ENCODE peak calls at places on chromosomes 3 and 15, in four cellular contexts. D is nephron progenitor cell, L is kidney, C is heart left ventricle. N is an unnamed sample.
A peak's percentile ranks its signal among the peaks of the same experiment; 100 is the strongest.

GRCh38 chr3:129493206-129493605 is 35.2 kb upstream of the RHO start:
- DNase-seq in D (no peak), L (no peak), C (no peak), N (no peak)

GRCh38 chr15:40301467-40302179 is 6.1 kb downstream of the PLCB2 start:
- DNase-seq in D (no peak), L (peak; percentile 52), C (no peak), N (no peak)

GRCh38 chr3:25532763-25533162 is 104.7 kb downstream of the RARB start:
- DNase-seq in D (peak; percentile 12), L (no peak), C (no peak), N (peak; percentile 69)

GRCh38 chr3:134985841-134986520 is 190.9 kb downstream of the EPHB1 start:
- DNase-seq in D (no peak), L (no peak), C (no peak), N (no peak)

GRCh38 chr15:82146990-82147461 is 101.2 kb upstream of the MEX3B start:
- DNase-seq in D (no peak), L (no peak), C (no peak), N (no peak)

GRCh38 chr3:12916159-12916558 is 74.8 kb upstream of the RPL32 start:
- DNase-seq in D (no peak), L (no peak), C (no peak), N (peak; percentile 72)

GRCh38 chr15:80549712-80550111 is 145.4 kb upstream of the ABHD17C start:
- DNase-seq in D (no peak), L (no peak), C (no peak), N (no peak)

GRCh38 chr3:152328841-152329240 is 60.1 kb downstream of the MBNL1 start:
- DNase-seq in D (no peak), L (no peak), C (no peak), N (no peak)

GRCh38 chr3:95645291-95645690 is 1169.1 kb upstream of the EPHA6 start:
- DNase-seq in D (no peak), L (no peak), C (no peak), N (no peak)

GRCh38 chr3:6254490-6254889 is 606.4 kb upstream of the GRM7 start:
- DNase-seq in D (no peak), L (no peak), C (no peak), N (no peak)

GRCh38 chr15:64071931-64072765 is 21.5 kb downstream of the CIAO2A start:
- DNase-seq in D (no peak), L (no peak), C (no peak), N (no peak)

GRCh38 chr3:129560931-129561594 is 18.1 kb downstream of the H1-8 start:
- DNase-seq in D (peak; percentile 33), L (peak; percentile 94), C (peak; percentile 94), N (no peak)

GRCh38 chr3:195259146-195259563 is 11.8 kb downstream of the XXYLT1 start:
- DNase-seq in D (no peak), L (no peak), C (no peak), N (peak; percentile 41)

GRCh38 chr3:185724761-185725160 is 100.1 kb downstream of the IGF2BP2 start:
- DNase-seq in D (no peak), L (no peak), C (no peak), N (no peak)

GRCh38 chr15:30922469-30923311 is 19.0 kb downstream of the FAN1 start:
- DNase-seq in D (peak; percentile 26), L (peak; percentile 78), C (peak; percentile 37), N (no peak)

GRCh38 chr3:195356151-195357086 is 85.5 kb upstream of the XXYLT1 start:
- DNase-seq in D (no peak), L (no peak), C (peak; percentile 78), N (no peak)

GRCh38 chr3:177992993-177993969 is 543.0 kb upstream of the KCNMB2 start:
- DNase-seq in D (no peak), L (no peak), C (no peak), N (no peak)

GRCh38 chr3:72728958-72729467 is 119.2 kb downstream of the SHQ1 start:
- DNase-seq in D (no peak), L (no peak), C (no peak), N (no peak)

GRCh38 chr3:52529376-52530333 is 4.0 kb downstream of the NT5DC2 start:
- DNase-seq in D (no peak), L (peak; percentile 73), C (peak; percentile 72), N (no peak)

GRCh38 chr3:37526511-37526910 is 335.2 kb upstream of the CTDSPL start:
- DNase-seq in D (no peak), L (no peak), C (peak; percentile 92), N (no peak)

GRCh38 chr3:123881771-123882170 is 2.4 kb downstream of the MYLK start:
- DNase-seq in D (no peak), L (no peak), C (no peak), N (no peak)

GRCh38 chr3:43737001-43737440 is 46.3 kb downstream of the ABHD5 start:
- DNase-seq in D (no peak), L (no peak), C (no peak), N (no peak)

GRCh38 chr3:125051715-125052581 is 3.8 kb downstream of the HEG1 start:
- DNase-seq in D (peak; percentile 31), L (no peak), C (peak; percentile 79), N (peak; percentile 85)

GRCh38 chr3:143786229-143787199 is 61.8 kb downstream of the SLC9A9 start:
- DNase-seq in D (no peak), L (no peak), C (peak; percentile 38), N (no peak)

GRCh38 chr3:42683875-42684593 is 1.3 kb upstream of the KLHL40 start:
- DNase-seq in D (no peak), L (peak; percentile 80), C (peak; percentile 89), N (peak; percentile 73)

GRCh38 chr3:118818386-118818785 is 216.3 kb downstream of the IGSF11 start:
- DNase-seq in D (no peak), L (no peak), C (no peak), N (no peak)

GRCh38 chr3:152026033-152026556 is 152.7 kb downstream of the SUCNR1 start:
- DNase-seq in D (no peak), L (no peak), C (no peak), N (no peak)

GRCh38 chr3:100403956-100404548 is 2.7 kb downstream of the LNP1 start:
- DNase-seq in D (no peak), L (no peak), C (no peak), N (no peak)

GRCh38 chr15:93040288-93041158 is 48.5 kb downstream of the RGMA start:
- DNase-seq in D (no peak), L (peak; percentile 63), C (no peak), N (no peak)

GRCh38 chr15:46312133-46312740 is 677.4 kb downstream of the SQOR start:
- DNase-seq in D (peak; percentile 86), L (no peak), C (peak; percentile 67), N (peak; percentile 76)
- TF ChIP-seq CTCF in D (peak; percentile 93), L (peak; percentile 78), C (peak; percentile 94), N (peak; percentile 80)

GRCh38 chr15:77064539-77065308 is 6.2 kb downstream of the TSPAN3 start:
- DNase-seq in D (no peak), L (no peak), C (no peak), N (no peak)
- TF ChIP-seq CTCF in D (no peak), L (no peak), C (no peak), N (no peak)

GRCh38 chr3:154314152-154314551 is 10.1 kb downstream of the DHX36 start:
- DNase-seq in D (no peak), L (no peak), C (no peak), N (no peak)
- TF ChIP-seq CTCF in D (no peak), L (no peak), C (no peak), N (no peak)

GRCh38 chr3:98902341-98902740 is 846 bp upstream of the DCBLD2 start:
- DNase-seq in D (no peak), L (no peak), C (no peak), N (no peak)
- TF ChIP-seq CTCF in D (no peak), L (no peak), C (no peak), N (no peak)

DNA sequence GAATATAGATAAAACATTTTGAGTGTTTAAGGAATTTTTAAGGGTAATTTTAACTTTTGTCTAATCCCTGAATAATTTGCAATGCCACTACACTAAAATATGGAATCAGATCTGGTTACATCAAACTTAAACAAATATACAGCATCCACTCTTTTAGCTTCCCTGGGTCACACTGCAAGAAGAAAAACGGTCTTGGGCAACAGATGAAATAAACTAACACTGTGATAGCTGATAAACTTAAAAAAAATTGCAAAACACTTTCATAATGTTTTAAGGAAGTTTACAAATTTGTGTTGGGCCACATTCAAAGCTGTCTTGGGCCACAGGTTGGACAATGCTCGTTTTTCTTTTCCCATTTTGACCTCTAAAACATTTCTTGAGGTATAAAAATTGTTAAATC is 34.3 kb downstream of the CCDC66 start:
- DNase-seq in D (no peak), L (no peak), C (no peak), N (no peak)
- TF ChIP-seq CTCF in D (no peak), L (no peak), C (no peak), N (no peak)

GRCh38 chr3:61919371-61919770 is 358.0 kb downstream of the PTPRG start:
- DNase-seq in D (no peak), L (no peak), C (no peak), N (no peak)
- TF ChIP-seq CTCF in D (no peak), L (no peak), C (no peak), N (no peak)

DNA sequence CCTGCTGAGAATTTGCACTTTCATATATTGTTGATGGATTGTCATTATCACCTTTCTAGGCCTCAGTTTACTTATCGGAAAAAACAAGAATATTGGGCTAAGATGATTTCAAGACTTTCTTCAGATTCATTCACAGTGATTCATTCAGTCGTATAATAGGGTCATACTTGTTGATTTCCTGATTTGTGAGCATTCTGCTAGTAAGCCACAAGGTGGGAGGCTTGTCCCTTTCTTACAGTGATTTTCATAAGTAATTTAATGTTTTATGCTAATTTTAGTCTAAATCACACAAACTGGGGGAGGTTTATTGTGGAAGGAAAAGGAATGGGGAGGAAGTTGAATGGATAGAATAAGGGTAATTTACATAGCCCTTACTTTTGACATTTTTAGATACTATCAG is 126.8 kb upstream of the GOLGA6L4 start:
- DNase-seq in D (no peak), L (no peak), C (no peak), N (no peak)
- TF ChIP-seq CTCF in D (no peak), L (no peak), C (no peak), N (no peak)

N was measured in activated CD8-positive, alpha-beta T cell treated with anti-CD3 and anti-CD28 coated beads for 36 hours.